ENCODE peak calls at places on chromosomes 4 and X, in nine cellular contexts. C is GM12891; Z is endothelial cell; P is GM12864; H is activated T-cell treated with anti-CD3 and anti-CD28 coated beads, Interleukin-2, amount 50 U/mL, for 1 hour; W is T1000; V is NCI-H510A treated with DMSO at 0.1 percent for 48 hours; I is right lobe of liver; R is T-helper 2 cell. O is an unnamed sample.
A peak's percentile ranks its signal among the peaks of the same experiment; 100 is the strongest.

GRCh38 chrX:9494806-9495205 is 29.9 kb downstream of the TBL1X start:
- DNase-seq in C (no peak), Z (no peak), P (no peak), H (no peak), W (no peak), V (no peak), I (no peak), R (no peak), O (no peak)

GRCh38 chr4:108215055-108215454 is 46.3 kb upstream of the LEF1 start:
- DNase-seq in C (no peak), Z (no peak), P (no peak), H (no peak), W (no peak), V (no peak), I (no peak), R (no peak), O (no peak)

GRCh38 chr4:7900351-7900750 is 39.3 kb downstream of the AFAP1 start:
- DNase-seq in C (no peak), Z (no peak), P (no peak), H (no peak), W (no peak), V (no peak), I (no peak), R (no peak), O (no peak)

GRCh38 chrX:15988661-15989603 is 134.3 kb upstream of the AP1S2 start:
- DNase-seq in C (no peak), Z (no peak), P (no peak), H (no peak), W (no peak), V (no peak), I (no peak), R (no peak), O (no peak)

GRCh38 chr4:139740121-139740520 is 74.5 kb downstream of the MGST2 start:
- DNase-seq in C (no peak), Z (no peak), P (no peak), H (no peak), W (no peak), V (no peak), I (no peak), R (no peak), O (no peak)

GRCh38 chr4:125254111-125254510 is 60.6 kb upstream of the FAT4 start:
- DNase-seq in C (no peak), Z (no peak), P (no peak), H (no peak), W (no peak), V (no peak), I (no peak), R (no peak), O (no peak)

GRCh38 chrX:48083212-48083611 is 11.8 kb upstream of the ZNF630 start:
- DNase-seq in C (peak; percentile 17), Z (peak; percentile 41), P (no peak), H (peak; percentile 31), W (no peak), V (no peak), I (no peak), R (peak; percentile 26), O (no peak)

GRCh38 chr4:40333921-40334352 is 1.2 kb upstream of the CHRNA9 start:
- DNase-seq in C (no peak), Z (no peak), P (no peak), H (no peak), W (no peak), V (peak; percentile 61), I (no peak), R (no peak), O (no peak)

GRCh38 chr4:74039065-74039763 is 725 bp upstream of the CXCL3 start:
- DNase-seq in C (no peak), Z (no peak), P (no peak), H (no peak), W (no peak), V (peak; percentile 63), I (no peak), R (no peak), O (no peak)

GRCh38 chr4:65670331-65671031 is at the start of gene EPHA5:
- DNase-seq in C (no peak), Z (peak; percentile 67), P (no peak), H (no peak), W (peak; percentile 80), V (peak; percentile 68), I (no peak), R (no peak), O (peak; percentile 88)

GRCh38 chr4:21769404-21770147 is 179.0 kb downstream of the KCNIP4 start:
- DNase-seq in C (no peak), Z (no peak), P (no peak), H (no peak), W (peak; percentile 10), V (no peak), I (no peak), R (no peak), O (no peak)

GRCh38 chr4:119746951-119747350 is 118.3 kb upstream of the PDE5A start:
- DNase-seq in C (no peak), Z (no peak), P (no peak), H (no peak), W (no peak), V (no peak), I (no peak), R (no peak), O (no peak)

GRCh38 chr4:80201326-80202151 is 4.2 kb downstream of the PRDM8 start:
- DNase-seq in C (no peak), Z (no peak), P (no peak), H (peak; percentile 71), W (no peak), V (no peak), I (no peak), R (peak; percentile 35), O (peak; percentile 74)

GRCh38 chr4:145352438-145353145 is 129.1 kb upstream of the SMAD1 start:
- DNase-seq in C (no peak), Z (no peak), P (no peak), H (no peak), W (no peak), V (no peak), I (peak; percentile 73), R (no peak), O (no peak)

GRCh38 chr4:8282742-8283141 is 13.2 kb downstream of the HTRA3 start:
- DNase-seq in C (no peak), Z (no peak), P (no peak), H (no peak), W (no peak), V (no peak), I (no peak), R (no peak), O (no peak)

GRCh38 chrX:129959493-129959832 is 23.0 kb upstream of the BCORL1 start:
- DNase-seq in C (no peak), Z (no peak), P (no peak), H (no peak), W (no peak), V (peak; percentile 31), I (no peak), R (no peak), O (no peak)

GRCh38 chrX:36898301-36898700 is 109.9 kb upstream of the FAM47C start:
- DNase-seq in C (no peak), Z (no peak), P (no peak), H (no peak), W (no peak), V (peak; percentile 43), I (no peak), R (no peak), O (no peak)

GRCh38 chr4:13851541-13851940 is 224.0 kb upstream of the BOD1L1 start:
- DNase-seq in C (no peak), Z (no peak), P (no peak), H (no peak), W (no peak), V (no peak), I (no peak), R (no peak), O (no peak)

GRCh38 chr4:101911616-101912015 is 121.1 kb downstream of the BANK1 start:
- DNase-seq in C (no peak), Z (no peak), P (no peak), H (no peak), W (no peak), V (no peak), I (no peak), R (no peak), O (no peak)

GRCh38 chr4:10386044-10386443 is 71.2 kb downstream of the ZNF518B start:
- DNase-seq in C (no peak), Z (no peak), P (no peak), H (no peak), W (no peak), V (no peak), I (no peak), R (no peak), O (no peak)

GRCh38 chr4:26856906-26857277 is 3.7 kb upstream of the STIM2 start:
- DNase-seq in C (no peak), Z (no peak), P (no peak), H (no peak), W (no peak), V (no peak), I (no peak), R (no peak), O (no peak)

GRCh38 chr4:53576676-53577372 is 14.5 kb downstream of the LNX1 start:
- DNase-seq in C (no peak), Z (no peak), P (no peak), H (no peak), W (no peak), V (no peak), I (no peak), R (no peak), O (no peak)

GRCh38 chr4:148565801-148566200 is 123.6 kb upstream of the NR3C2 start:
- DNase-seq in C (no peak), Z (no peak), P (no peak), H (no peak), W (no peak), V (no peak), I (no peak), R (no peak), O (no peak)

GRCh38 chr4:176150283-176150682 is 45.1 kb downstream of the SPATA4 start:
- DNase-seq in C (no peak), Z (no peak), P (no peak), H (no peak), W (no peak), V (peak; percentile 21), I (no peak), R (no peak), O (no peak)

GRCh38 chrX:31845003-31845402 is 773.2 kb upstream of the FTHL17 start:
- DNase-seq in C (no peak), Z (no peak), P (no peak), H (no peak), W (no peak), V (no peak), I (no peak), R (no peak), O (no peak)

GRCh38 chr4:182337366-182337765 is 94.2 kb downstream of the TENM3 start:
- DNase-seq in C (no peak), Z (no peak), P (no peak), H (no peak), W (no peak), V (no peak), I (no peak), R (no peak), O (no peak)

GRCh38 chrX:141175786-141176185 is 1.1 kb downstream of the LDOC1 start:
- DNase-seq in C (no peak), Z (no peak), P (no peak), H (no peak), W (no peak), V (no peak), I (no peak), R (no peak), O (no peak)

GRCh38 chr4:86788826-86789225 is 60.4 kb downstream of the SLC10A6 start:
- DNase-seq in C (no peak), Z (no peak), P (no peak), H (no peak), W (no peak), V (no peak), I (no peak), R (no peak), O (no peak)

GRCh38 chr4:139857021-139857420 is 191.4 kb downstream of the MGST2 start:
- DNase-seq in C (no peak), Z (no peak), P (no peak), H (no peak), W (no peak), V (peak; percentile 63), I (peak; percentile 58), R (no peak), O (no peak)

O was measured in sciatic nerve.